ENCODE peak calls at places on chromosomes 1 and 21, in six cellular contexts. Q is aorta; S is CD8-positive, alpha-beta T cell; X is heart right ventricle; A is Caco-2; R is mucosa of descending colon. K is an unnamed sample.

GRCh38 chr1:225941220-225941948 is at the start of gene LEFTY2:
- DNase-seq in X (peak; percentile 31), A (no peak), S (no peak), Q (no peak), R (no peak), K (peak; percentile 94)

GRCh38 chr1:163163861-163164582 is 38.7 kb downstream of the RGS5 start:
- DNase-seq in A (no peak), S (no peak), R (no peak), Q (no peak), X (no peak), K (no peak)

GRCh38 chr1:23966973-23967493 is 7.4 kb downstream of the PNRC2 start:
- DNase-seq in A (no peak), S (no peak), R (no peak), X (no peak), Q (no peak), K (no peak)

GRCh38 chr1:2874207-2875165 is 73.0 kb upstream of the TTC34 start:
- DNase-seq in S (no peak), Q (peak; percentile 73), R (no peak), A (no peak), X (no peak), K (no peak)

GRCh38 chr1:109253803-109254620 is 4.7 kb downstream of the CELSR2 start:
- DNase-seq in R (peak; percentile 38), S (no peak), Q (peak; percentile 54), X (no peak), A (no peak), K (no peak)

GRCh38 chr21:36156815-36157670 is at the start of gene DOP1B:
- DNase-seq in R (peak; percentile 86), Q (no peak), A (peak; percentile 42), X (no peak), S (no peak), K (peak; percentile 53)

GRCh38 chr1:206578115-206578935 is 33.9 kb downstream of the EIF2D start:
- DNase-seq in S (no peak), X (no peak), R (no peak), A (no peak), Q (no peak), K (no peak)

GRCh38 chr1:208100906-208101305 is 143.3 kb downstream of the PLXNA2 start:
- DNase-seq in R (no peak), X (no peak), Q (no peak), S (no peak), A (no peak), K (no peak)

GRCh38 chr21:31236528-31236927 is 107.5 kb downstream of the TIAM1 start:
- DNase-seq in Q (no peak), S (no peak), R (no peak), X (no peak), A (no peak), K (no peak)

GRCh38 chr1:211525101-211525676 is 33.2 kb upstream of the RD3 start:
- DNase-seq in Q (no peak), S (no peak), A (no peak), X (no peak), R (no peak), K (no peak)

GRCh38 chr1:56396524-56397067 is 182.8 kb downstream of the PLPP3 start:
- DNase-seq in A (no peak), R (no peak), Q (no peak), S (no peak), X (no peak), K (no peak)

GRCh38 chr21:34220556-34221195 is 143.1 kb upstream of the KCNE2 start:
- DNase-seq in A (no peak), X (no peak), R (no peak), Q (no peak), S (no peak), K (no peak)

GRCh38 chr1:241730031-241730430 is 78.0 kb downstream of the WDR64 start:
- DNase-seq in R (no peak), Q (no peak), X (no peak), S (no peak), A (no peak), K (no peak)

GRCh38 chr21:45356653-45357435 is 48.1 kb upstream of the COL18A1 start:
- DNase-seq in Q (no peak), A (peak; percentile 91), R (peak; percentile 9), X (no peak), S (no peak), K (no peak)

GRCh38 chr1:26529655-26530539 is at the start of gene RPS6KA1:
- DNase-seq in Q (peak; percentile 62), A (peak; percentile 65), S (peak; percentile 75), R (peak; percentile 82), X (peak; percentile 32), K (peak; percentile 66)

GRCh38 chr1:64242895-64243756 is 39.7 kb downstream of the UBE2U start:
- DNase-seq in Q (no peak), R (no peak), A (no peak), S (no peak), X (no peak), K (peak; percentile 66)

GRCh38 chr1:209241481-209241880 is 342.0 kb upstream of the CAMK1G start:
- DNase-seq in S (no peak), Q (no peak), R (no peak), X (no peak), A (no peak), K (no peak)

GRCh38 chr1:64471218-64471719 is 1.3 kb downstream of the CACHD1 start:
- DNase-seq in R (peak; percentile 57), A (no peak), S (peak; percentile 51), Q (peak; percentile 59), X (peak; percentile 32), K (no peak)

GRCh38 chr1:185445594-185445993 is 128.6 kb upstream of the IVNS1ABP start:
- DNase-seq in Q (no peak), X (no peak), A (no peak), R (no peak), S (no peak), K (no peak)

GRCh38 chr1:2496087-2496622 is 20.1 kb downstream of the PLCH2 start:
- DNase-seq in S (peak; percentile 72), A (no peak), X (no peak), R (peak; percentile 68), Q (no peak), K (peak; percentile 26)

GRCh38 chr21:33121715-33122475 is 52.0 kb downstream of the OLIG1 start:
- DNase-seq in A (peak; percentile 45), Q (no peak), X (no peak), R (no peak), S (no peak), K (peak; percentile 13)

GRCh38 chr1:159561513-159561912 is 25.7 kb upstream of the OR10J5 start:
- DNase-seq in A (no peak), X (no peak), R (no peak), S (no peak), Q (no peak), K (no peak)

GRCh38 chr1:219784660-219785391 is 143.5 kb downstream of the SLC30A10 start:
- DNase-seq in A (no peak), S (no peak), R (no peak), X (no peak), Q (no peak), K (no peak)

GRCh38 chr1:235043234-235043633 is 85.4 kb downstream of the TOMM20 start:
- DNase-seq in S (no peak), R (no peak), X (no peak), Q (peak; percentile 9), A (no peak), K (no peak)
- H3K4me3 ChIP-seq in S (no peak overlapping the region), R (no peak overlapping the region), X (no peak overlapping the region), Q (no peak overlapping the region), A (no peak overlapping the region), K (no peak overlapping the region)

DNA sequence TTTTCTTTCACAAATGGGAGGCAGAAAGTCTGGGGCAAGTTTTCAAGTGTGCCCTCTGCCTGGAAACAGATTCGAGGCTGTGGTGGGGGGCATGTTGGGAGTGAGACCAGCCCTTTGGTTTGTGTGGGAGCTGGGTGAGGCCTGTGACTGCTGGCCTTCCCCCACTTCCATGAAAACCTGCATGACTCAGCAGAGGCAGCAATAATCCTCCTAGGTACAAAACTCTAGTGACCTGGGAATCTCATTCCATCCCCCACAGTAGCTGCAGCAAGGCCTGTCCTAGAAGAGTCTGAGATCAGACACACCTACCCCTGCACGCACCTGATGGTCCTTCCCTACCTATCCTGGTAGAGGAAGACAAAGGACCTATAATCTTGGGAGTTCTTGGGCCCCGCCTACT is 42.1 kb upstream of the KIAA0040 start:
- DNase-seq in S (no peak), X (no peak), R (no peak), Q (no peak), A (no peak), K (no peak)
- H3K4me1 ChIP-seq in S (peaks cover 13% of the 10 kb centered on the region), X (no peaks in the 10 kb centered on the region), R (no peaks in the 10 kb centered on the region), Q (peaks cover 4% of the 10 kb centered on the region), A (no peaks in the 10 kb centered on the region), K (peaks cover 30% of the 10 kb centered on the region)

GRCh38 chr1:32775640-32776337 is 41.4 kb downstream of the YARS1 start:
- DNase-seq in Q (no peak), S (no peak), A (no peak), X (no peak), R (no peak), K (no peak)
- H3K36me3 ChIP-seq in Q (peaks cover 4% of the 10 kb centered on the region), S (peaks cover 46% of the 10 kb centered on the region), A (no peaks in the 10 kb centered on the region), X (peaks cover 4% of the 10 kb centered on the region), R (no peaks in the 10 kb centered on the region), K (peaks cover 6% of the 10 kb centered on the region)

DNA sequence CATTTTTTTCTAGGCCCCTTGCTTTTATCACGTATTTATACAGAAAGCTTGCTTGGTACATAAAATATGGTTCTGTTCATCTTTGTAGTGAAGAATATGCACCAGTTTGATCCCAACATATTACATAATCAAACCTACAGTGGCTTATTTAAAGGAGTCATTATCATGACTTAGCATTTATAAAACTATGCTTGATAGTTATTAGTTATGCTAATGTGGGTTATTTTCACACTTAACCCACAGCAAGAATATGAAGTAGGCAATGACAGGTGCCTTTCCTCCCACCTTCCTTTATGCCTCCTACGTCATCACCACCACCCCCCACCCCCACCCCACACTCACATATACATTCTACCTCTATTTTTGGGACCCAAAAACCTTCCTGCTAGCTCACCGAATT is 19.8 kb downstream of the CAP1 start:
- DNase-seq in X (no peak), A (no peak), S (peak; percentile 35), Q (no peak), R (no peak), K (no peak)
- H3K4me3 ChIP-seq in X (no peak overlapping the region), A (no peak overlapping the region), S (peak overlapping the region; percentile 12), Q (no peak overlapping the region), R (no peak overlapping the region), K (peak overlapping the region; percentile 46)

GRCh38 chr1:8396083-8396911 is 78.4 kb downstream of the SLC45A1 start:
- DNase-seq in A (no peak), S (no peak), Q (no peak), X (no peak), R (no peak), K (no peak)

GRCh38 chr1:8396912-8397406 is 79.0 kb downstream of the SLC45A1 start:
- DNase-seq in X (no peak), S (no peak), Q (no peak), R (no peak), A (no peak), K (peak; percentile 39)

GRCh38 chr1:8397511-8397910 is 79.6 kb downstream of the SLC45A1 start:
- DNase-seq in R (no peak), Q (no peak), X (no peak), S (no peak), A (no peak), K (peak; percentile 53)

GRCh38 chr1:8394456-8395321 is 76.8 kb downstream of the SLC45A1 start:
- DNase-seq in R (no peak), X (no peak), S (no peak), A (no peak), Q (peak; percentile 62), K (no peak)

DNA sequence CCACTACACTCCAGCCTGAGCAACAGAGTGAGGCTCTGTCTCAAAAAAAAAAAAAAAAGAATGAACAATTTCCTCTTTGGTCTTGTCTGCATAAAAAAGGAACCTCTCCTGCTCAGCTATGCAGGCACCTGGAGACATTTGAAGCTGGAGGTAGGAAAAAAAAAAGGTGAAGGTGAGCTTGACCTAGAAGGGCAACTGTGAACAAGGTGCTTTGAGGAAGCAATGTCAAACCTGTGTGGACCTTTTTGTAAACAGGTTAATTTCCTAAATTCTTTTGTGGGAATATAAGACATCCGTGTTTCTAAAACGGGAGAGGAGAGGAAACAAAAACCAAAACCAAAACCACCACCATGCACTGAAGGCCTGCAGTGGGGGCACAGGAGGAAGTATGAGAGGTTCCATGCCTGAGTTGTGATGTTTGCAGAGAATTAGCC is 77.5 kb downstream of the SLC45A1 start:
- DNase-seq in S (no peak), R (no peak), Q (no peak), A (no peak), X (no peak), K (peak; percentile 45)
- H3K4me1 ChIP-seq in S (peaks cover 41% of the 10 kb centered on the region), R (peaks cover 21% of the 10 kb centered on the region), Q (peaks cover 12% of the 10 kb centered on the region), A (peaks cover 15% of the 10 kb centered on the region), X (peaks cover 91% of the 10 kb centered on the region), K (peaks cover 41% of the 10 kb centered on the region)

K was measured in MM.1S.